ENCODE peak calls at places on chromosomes 3 and 15, in six cellular contexts. G, L, U, J, C and D are unnamed samples.

GRCh38 chr15:80570553-80570952 is 124.6 kb upstream of the ABHD17C start:
- DNase-seq in U (no peak), L (no peak), C (no peak), J (no peak), G (no peak), D (no peak)

GRCh38 chr3:145427355-145427754 is 733.6 kb downstream of the PLOD2 start:
- DNase-seq in U (no peak), G (no peak), L (no peak), J (no peak), C (no peak), D (no peak)

GRCh38 chr3:171212648-171213047 is 186.1 kb upstream of the SLC2A2 start:
- DNase-seq in U (no peak), G (no peak), C (no peak), J (no peak), L (no peak), D (no peak)

GRCh38 chr3:35643391-35643790 is 4.1 kb downstream of the ARPP21 start:
- DNase-seq in G (no peak), C (no peak), L (no peak), J (no peak), U (no peak), D (no peak)

GRCh38 chr3:76061654-76062053 is 276.3 kb upstream of the ZNF717 start:
- DNase-seq in J (no peak), C (no peak), G (no peak), L (no peak), U (no peak), D (no peak)

GRCh38 chr3:66885326-66886000 is 112.6 kb upstream of the KBTBD8 start:
- DNase-seq in C (no peak), L (peak; percentile 11), G (no peak), J (no peak), U (no peak), D (no peak)

GRCh38 chr3:151483488-151483887 is 22.6 kb upstream of the IGSF10 start:
- DNase-seq in L (no peak), G (no peak), C (no peak), U (no peak), J (no peak), D (no peak)

GRCh38 chr15:51697150-51697549 is 15.8 kb downstream of the SCG3 start:
- DNase-seq in U (no peak), L (no peak), C (no peak), J (no peak), G (no peak), D (no peak)

GRCh38 chr3:179526989-179527391 is 35.7 kb upstream of the ACTL6A start:
- DNase-seq in U (peak; percentile 69), C (no peak), J (no peak), G (no peak), L (peak; percentile 84), D (peak; percentile 57)

DNA sequence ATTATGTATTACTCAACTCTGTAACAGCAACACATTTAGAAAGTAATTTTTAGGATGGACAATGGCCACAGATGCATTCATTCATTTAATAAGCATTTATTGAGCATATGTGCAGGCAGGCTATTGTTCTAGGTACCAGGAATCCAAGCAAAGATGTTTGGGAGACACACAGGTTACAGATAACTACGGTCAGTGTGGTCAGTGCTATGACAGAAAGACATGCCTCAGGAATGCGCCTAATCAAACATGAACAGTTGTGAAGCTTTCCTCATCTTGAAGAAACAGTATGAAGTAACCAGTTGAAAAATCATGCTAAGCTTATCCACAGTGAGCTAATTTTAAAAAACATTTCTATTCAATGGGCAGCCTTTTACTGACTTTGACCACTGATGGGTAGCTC is 155.4 kb upstream of the CCDC54 start:
- DNase-seq in C (no peak), U (no peak), J (no peak), G (no peak), L (peak; percentile 65), D (no peak)
- H3K9ac ChIP-seq in C (no peak overlapping the region), U (no peak overlapping the region), J (no peak overlapping the region), G (no peak overlapping the region), L (no peak overlapping the region), D (no peak overlapping the region)

GRCh38 chr15:71709808-71710418 is 100.4 kb upstream of the NR2E3 start:
- DNase-seq in G (no peak), U (no peak), C (no peak), J (no peak), L (no peak), D (no peak)
- TF ChIP-seq RFX5 in G (no peak), U (no peak), C (no peak), J (no peak), L (no peak), D (no peak)

DNA sequence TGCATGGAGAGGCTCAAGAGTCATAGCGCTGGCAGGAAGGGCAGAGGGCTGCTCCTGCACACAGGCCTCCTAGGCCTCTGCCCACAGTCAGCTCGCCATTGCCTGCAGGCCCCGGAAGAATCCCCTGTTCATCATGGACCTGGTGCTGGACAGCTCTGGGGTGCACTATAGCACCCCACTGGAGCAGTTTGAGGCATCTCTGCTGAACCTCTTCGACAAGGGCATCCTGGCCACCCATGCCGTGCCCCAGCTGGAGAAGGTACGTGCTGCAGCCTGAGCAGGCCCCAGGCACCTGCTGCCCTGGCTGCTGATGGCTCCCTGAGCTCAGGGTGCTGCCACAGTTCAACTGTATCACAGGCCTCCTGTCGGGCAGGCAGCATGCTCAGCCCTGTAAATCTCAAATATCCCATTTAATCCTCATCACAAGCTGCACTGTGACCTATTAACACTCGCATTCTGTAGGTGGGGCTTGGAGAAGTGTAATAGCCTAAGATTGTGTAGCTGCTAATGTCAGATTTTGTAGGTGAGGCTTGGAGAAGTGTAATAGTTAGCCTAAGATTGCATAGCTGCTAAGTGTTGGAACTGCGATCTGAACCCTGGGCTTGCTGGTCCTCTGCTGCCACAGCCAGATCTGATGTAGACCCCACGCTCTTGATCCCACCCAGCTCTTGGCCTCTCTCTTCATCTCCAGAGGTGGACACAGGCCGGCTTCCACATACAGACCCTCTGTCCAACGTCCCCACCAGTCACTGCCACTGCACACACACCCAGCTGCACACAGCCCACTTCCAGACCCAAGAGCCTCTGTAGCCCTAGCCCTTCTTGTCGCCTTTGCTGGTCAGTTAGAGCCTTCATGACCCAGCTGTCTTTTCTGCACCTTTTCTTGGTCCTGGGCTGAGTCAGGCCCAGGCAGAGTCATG is 31.9 kb downstream of the DNAH1 start:
- DNase-seq in U (no peak), J (no peak), L (no peak), C (no peak), G (no peak), D (no peak)
- H3K9ac ChIP-seq in U (no peak overlapping the region), J (no peak overlapping the region), L (no peak overlapping the region), C (no peak overlapping the region), G (no peak overlapping the region), D (no peak overlapping the region)

DNA sequence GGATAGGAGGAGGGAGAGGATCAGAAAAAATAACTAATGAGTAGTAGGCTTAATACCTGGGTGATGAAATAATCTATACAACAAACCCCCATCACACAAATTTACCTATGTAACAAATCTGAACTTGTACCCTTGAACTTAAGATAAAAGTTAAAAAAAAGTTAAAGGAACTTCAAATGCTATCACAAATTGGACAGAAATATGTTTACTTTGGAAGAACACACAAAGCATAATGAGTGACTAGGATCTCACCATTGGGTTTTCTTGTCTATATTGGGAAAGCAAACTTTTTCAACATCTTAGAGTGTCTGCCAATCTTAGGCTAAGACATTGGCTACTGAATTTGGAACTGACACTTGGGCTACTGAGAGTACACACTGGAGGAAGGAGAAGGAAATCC is 140.4 kb downstream of the THRB start:
- DNase-seq in G (no peak), J (no peak), L (no peak), C (no peak), U (no peak), D (no peak)
- TF ChIP-seq RFX5 in G (no peak), J (no peak), L (no peak), C (no peak), U (no peak), D (no peak)